ENCODE peak calls at places on chromosomes 4 and X, in nine cellular contexts. One of them, this sample, is unnamed.

GRCh38 chr4:148986951-148987350 is 544.7 kb upstream of the NR3C2 start:
- DNase-seq in K562: no peak
- DNase-seq in PC-3: peak; percentile 53
- DNase-seq in cardiac muscle cell: no peak
- DNase-seq in lung: no peak
- DNase-seq in IMR-90: no peak
- DNase-seq in pancreas: no peak
- DNase-seq in SK-N-SH: no peak
- DNase-seq in fibroblast of villous mesenchyme: no peak
- DNase-seq in this sample: no peak

GRCh38 chr4:143337600-143338287 is 1.1 kb downstream of the GAB1 start:
- DNase-seq in K562: no peak
- DNase-seq in PC-3: peak; percentile 37
- DNase-seq in cardiac muscle cell: peak; percentile 51
- DNase-seq in lung: peak; percentile 46
- DNase-seq in IMR-90: peak; percentile 58
- DNase-seq in pancreas: peak; percentile 38
- DNase-seq in SK-N-SH: peak; percentile 37
- DNase-seq in fibroblast of villous mesenchyme: peak; percentile 61
- DNase-seq in this sample: peak; percentile 55

GRCh38 chr4:169807934-169808333 is 50.2 kb upstream of the HPF1 start:
- DNase-seq in K562: no peak
- DNase-seq in PC-3: no peak
- DNase-seq in cardiac muscle cell: no peak
- DNase-seq in lung: no peak
- DNase-seq in IMR-90: no peak
- DNase-seq in pancreas: no peak
- DNase-seq in SK-N-SH: peak; percentile 39
- DNase-seq in fibroblast of villous mesenchyme: no peak
- DNase-seq in this sample: no peak

GRCh38 chr4:102566426-102566825 is 65.3 kb downstream of the NFKB1 start:
- DNase-seq in K562: no peak
- DNase-seq in PC-3: no peak
- DNase-seq in cardiac muscle cell: no peak
- DNase-seq in lung: no peak
- DNase-seq in IMR-90: no peak
- DNase-seq in pancreas: no peak
- DNase-seq in SK-N-SH: no peak
- DNase-seq in fibroblast of villous mesenchyme: no peak
- DNase-seq in this sample: no peak

GRCh38 chr4:120685756-120686278 is 236.7 kb downstream of the PRDM5 start:
- DNase-seq in K562: no peak
- DNase-seq in PC-3: no peak
- DNase-seq in cardiac muscle cell: no peak
- DNase-seq in lung: no peak
- DNase-seq in IMR-90: no peak
- DNase-seq in pancreas: no peak
- DNase-seq in SK-N-SH: no peak
- DNase-seq in fibroblast of villous mesenchyme: peak; percentile 16
- DNase-seq in this sample: peak; percentile 35

GRCh38 chrX:111869639-111870034 is 6.3 kb upstream of the TRPC5OS start:
- DNase-seq in K562: peak; percentile 25
- DNase-seq in PC-3: peak; percentile 59
- DNase-seq in cardiac muscle cell: peak; percentile 79
- DNase-seq in lung: peak; percentile 30
- DNase-seq in IMR-90: peak; percentile 63
- DNase-seq in pancreas: peak; percentile 49
- DNase-seq in SK-N-SH: peak; percentile 44
- DNase-seq in fibroblast of villous mesenchyme: peak; percentile 41
- DNase-seq in this sample: peak; percentile 50

GRCh38 chrX:10327651-10328050 is 170.9 kb downstream of the CLCN4 start:
- DNase-seq in K562: no peak
- DNase-seq in PC-3: peak; percentile 48
- DNase-seq in cardiac muscle cell: no peak
- DNase-seq in lung: no peak
- DNase-seq in IMR-90: peak; percentile 5
- DNase-seq in pancreas: no peak
- DNase-seq in SK-N-SH: no peak
- DNase-seq in fibroblast of villous mesenchyme: no peak
- DNase-seq in this sample: no peak

GRCh38 chr4:186693159-186693815 is 30.4 kb downstream of the FAT1 start:
- DNase-seq in K562: peak; percentile 32
- DNase-seq in PC-3: peak; percentile 90
- DNase-seq in cardiac muscle cell: no peak
- DNase-seq in lung: peak; percentile 78
- DNase-seq in IMR-90: peak; percentile 87
- DNase-seq in pancreas: peak; percentile 70
- DNase-seq in SK-N-SH: no peak
- DNase-seq in fibroblast of villous mesenchyme: peak; percentile 75
- DNase-seq in this sample: peak; percentile 94

GRCh38 chrX:125205084-125205917 is 114.4 kb upstream of the TEX13C start:
- DNase-seq in K562: no peak
- DNase-seq in PC-3: peak; percentile 66
- DNase-seq in cardiac muscle cell: peak; percentile 74
- DNase-seq in lung: peak; percentile 34
- DNase-seq in IMR-90: no peak
- DNase-seq in pancreas: peak; percentile 60
- DNase-seq in SK-N-SH: peak; percentile 33
- DNase-seq in fibroblast of villous mesenchyme: no peak
- DNase-seq in this sample: peak; percentile 6

GRCh38 chrX:25737540-25737939 is 400.6 kb upstream of the MAGEB18 start:
- DNase-seq in K562: no peak
- DNase-seq in PC-3: no peak
- DNase-seq in cardiac muscle cell: no peak
- DNase-seq in lung: no peak
- DNase-seq in IMR-90: peak; percentile 47
- DNase-seq in pancreas: no peak
- DNase-seq in SK-N-SH: peak; percentile 14
- DNase-seq in fibroblast of villous mesenchyme: peak; percentile 0
- DNase-seq in this sample: no peak

GRCh38 chr4:11039494-11040142 is 355.1 kb upstream of the CLNK start:
- DNase-seq in K562: no peak
- DNase-seq in PC-3: no peak
- DNase-seq in cardiac muscle cell: no peak
- DNase-seq in lung: no peak
- DNase-seq in IMR-90: no peak
- DNase-seq in pancreas: no peak
- DNase-seq in SK-N-SH: no peak
- DNase-seq in fibroblast of villous mesenchyme: no peak
- DNase-seq in this sample: no peak

GRCh38 chrX:102067966-102068723 is 57.3 kb upstream of the TCEAL2 start:
- DNase-seq in K562: no peak
- DNase-seq in PC-3: peak; percentile 48
- DNase-seq in cardiac muscle cell: peak; percentile 14
- DNase-seq in lung: no peak
- DNase-seq in IMR-90: peak; percentile 16
- DNase-seq in pancreas: peak; percentile 20
- DNase-seq in SK-N-SH: peak; percentile 10
- DNase-seq in fibroblast of villous mesenchyme: peak; percentile 4
- DNase-seq in this sample: peak; percentile 29

GRCh38 chr4:76003620-76004019 is 3.7 kb downstream of the CXCL9 start:
- DNase-seq in K562: no peak
- DNase-seq in PC-3: no peak
- DNase-seq in cardiac muscle cell: no peak
- DNase-seq in lung: no peak
- DNase-seq in IMR-90: no peak
- DNase-seq in pancreas: no peak
- DNase-seq in SK-N-SH: no peak
- DNase-seq in fibroblast of villous mesenchyme: no peak
- DNase-seq in this sample: no peak

GRCh38 chrX:103730746-103731508 is 20.2 kb downstream of the TMEM31 start:
- DNase-seq in K562: no peak
- DNase-seq in PC-3: no peak
- DNase-seq in cardiac muscle cell: no peak
- DNase-seq in lung: no peak
- DNase-seq in IMR-90: peak; percentile 86
- DNase-seq in pancreas: no peak
- DNase-seq in SK-N-SH: no peak
- DNase-seq in fibroblast of villous mesenchyme: peak; percentile 73
- DNase-seq in this sample: peak; percentile 81

GRCh38 chr4:7374571-7374970 is 60.2 kb downstream of the PSAPL1 start:
- DNase-seq in K562: no peak
- DNase-seq in PC-3: no peak
- DNase-seq in cardiac muscle cell: no peak
- DNase-seq in lung: no peak
- DNase-seq in IMR-90: no peak
- DNase-seq in pancreas: no peak
- DNase-seq in SK-N-SH: no peak
- DNase-seq in fibroblast of villous mesenchyme: no peak
- DNase-seq in this sample: no peak

GRCh38 chr4:106365613-106366012 is 3.0 kb downstream of the GIMD1 start:
- DNase-seq in K562: no peak
- DNase-seq in PC-3: peak; percentile 82
- DNase-seq in cardiac muscle cell: peak; percentile 44
- DNase-seq in lung: no peak
- DNase-seq in IMR-90: peak; percentile 95
- DNase-seq in pancreas: no peak
- DNase-seq in SK-N-SH: no peak
- DNase-seq in fibroblast of villous mesenchyme: peak; percentile 84
- DNase-seq in this sample: peak; percentile 91

GRCh38 chrX:10098235-10098819 is 58.4 kb upstream of the CLCN4 start:
- DNase-seq in K562: no peak
- DNase-seq in PC-3: no peak
- DNase-seq in cardiac muscle cell: no peak
- DNase-seq in lung: no peak
- DNase-seq in IMR-90: no peak
- DNase-seq in pancreas: no peak
- DNase-seq in SK-N-SH: no peak
- DNase-seq in fibroblast of villous mesenchyme: peak; percentile 21
- DNase-seq in this sample: peak; percentile 48

GRCh38 chr4:94995684-94996394 is 238.1 kb downstream of the BMPR1B start:
- DNase-seq in K562: no peak
- DNase-seq in PC-3: no peak
- DNase-seq in cardiac muscle cell: peak; percentile 37
- DNase-seq in lung: no peak
- DNase-seq in IMR-90: peak; percentile 29
- DNase-seq in pancreas: peak; percentile 14
- DNase-seq in SK-N-SH: no peak
- DNase-seq in fibroblast of villous mesenchyme: peak; percentile 19
- DNase-seq in this sample: peak; percentile 50

GRCh38 chrX:19593684-19594083 is 78.4 kb upstream of the MAP3K15 start:
- DNase-seq in K562: no peak
- DNase-seq in PC-3: peak; percentile 56
- DNase-seq in cardiac muscle cell: peak; percentile 30
- DNase-seq in lung: no peak
- DNase-seq in IMR-90: peak; percentile 48
- DNase-seq in pancreas: no peak
- DNase-seq in SK-N-SH: peak; percentile 59
- DNase-seq in fibroblast of villous mesenchyme: peak; percentile 63
- DNase-seq in this sample: peak; percentile 53

GRCh38 chr4:84503495-84504437 is 4.7 kb upstream of the NKX6-1 start:
- DNase-seq in K562: peak; percentile 52
- DNase-seq in PC-3: peak; percentile 78
- DNase-seq in cardiac muscle cell: peak; percentile 90
- DNase-seq in lung: no peak
- DNase-seq in IMR-90: peak; percentile 66
- DNase-seq in pancreas: peak; percentile 40
- DNase-seq in SK-N-SH: peak; percentile 65
- DNase-seq in fibroblast of villous mesenchyme: peak; percentile 66
- DNase-seq in this sample: peak; percentile 62

GRCh38 chr4:53695540-53696463 is 104.5 kb upstream of the LNX1 start:
- DNase-seq in K562: no peak
- DNase-seq in PC-3: no peak
- DNase-seq in cardiac muscle cell: no peak
- DNase-seq in lung: no peak
- DNase-seq in IMR-90: no peak
- DNase-seq in pancreas: no peak
- DNase-seq in SK-N-SH: no peak
- DNase-seq in fibroblast of villous mesenchyme: no peak
- DNase-seq in this sample: no peak

GRCh38 chr4:137393043-137393442 is 139.3 kb downstream of the PCDH18 start:
- DNase-seq in K562: no peak
- DNase-seq in PC-3: no peak
- DNase-seq in cardiac muscle cell: no peak
- DNase-seq in lung: no peak
- DNase-seq in IMR-90: no peak
- DNase-seq in pancreas: no peak
- DNase-seq in SK-N-SH: peak; percentile 28
- DNase-seq in fibroblast of villous mesenchyme: peak; percentile 60
- DNase-seq in this sample: peak; percentile 50

GRCh38 chr4:185068837-185069236 is 50.5 kb downstream of the HELT start:
- DNase-seq in K562: no peak
- DNase-seq in PC-3: no peak
- DNase-seq in cardiac muscle cell: no peak
- DNase-seq in lung: no peak
- DNase-seq in IMR-90: no peak
- DNase-seq in pancreas: no peak
- DNase-seq in SK-N-SH: no peak
- DNase-seq in fibroblast of villous mesenchyme: no peak
- DNase-seq in this sample: no peak
- TF ChIP-seq CTCF in K562: peak; percentile 12
- TF ChIP-seq CTCF in PC-3: no peak
- TF ChIP-seq CTCF in cardiac muscle cell: no peak
- TF ChIP-seq CTCF in lung: no peak
- TF ChIP-seq CTCF in IMR-90: no peak
- TF ChIP-seq CTCF in pancreas: no peak
- TF ChIP-seq CTCF in SK-N-SH: no peak
- TF ChIP-seq CTCF in fibroblast of villous mesenchyme: no peak
- TF ChIP-seq CTCF in this sample: no peak

GRCh38 chr4:8581094-8581861 is 1.1 kb downstream of the GPR78 start:
- DNase-seq in K562: no peak
- DNase-seq in PC-3: no peak
- DNase-seq in cardiac muscle cell: no peak
- DNase-seq in lung: no peak
- DNase-seq in IMR-90: no peak
- DNase-seq in pancreas: no peak
- DNase-seq in SK-N-SH: no peak
- DNase-seq in fibroblast of villous mesenchyme: no peak
- DNase-seq in this sample: no peak
- H3K4me3 ChIP-seq in K562: no peak overlapping the region
- H3K4me3 ChIP-seq in PC-3: no peak overlapping the region
- H3K4me3 ChIP-seq in cardiac muscle cell: no peak overlapping the region
- H3K4me3 ChIP-seq in lung: no peak overlapping the region
- H3K4me3 ChIP-seq in IMR-90: no peak overlapping the region
- H3K4me3 ChIP-seq in pancreas: no peak overlapping the region
- H3K4me3 ChIP-seq in SK-N-SH: no peak overlapping the region
- H3K4me3 ChIP-seq in fibroblast of villous mesenchyme: no peak overlapping the region
- H3K4me3 ChIP-seq in this sample: no peak overlapping the region

GRCh38 chr4:4502694-4503311 is 39.0 kb downstream of the STX18 start:
- DNase-seq in K562: no peak
- DNase-seq in PC-3: no peak
- DNase-seq in cardiac muscle cell: no peak
- DNase-seq in lung: no peak
- DNase-seq in IMR-90: peak; percentile 79
- DNase-seq in pancreas: no peak
- DNase-seq in SK-N-SH: no peak
- DNase-seq in fibroblast of villous mesenchyme: peak; percentile 76
- DNase-seq in this sample: peak; percentile 33
- TF ChIP-seq CTCF in K562: no peak
- TF ChIP-seq CTCF in PC-3: no peak
- TF ChIP-seq CTCF in cardiac muscle cell: no peak
- TF ChIP-seq CTCF in lung: no peak
- TF ChIP-seq CTCF in IMR-90: no peak
- TF ChIP-seq CTCF in pancreas: no peak
- TF ChIP-seq CTCF in SK-N-SH: no peak
- TF ChIP-seq CTCF in fibroblast of villous mesenchyme: no peak
- TF ChIP-seq CTCF in this sample: no peak

DNA sequence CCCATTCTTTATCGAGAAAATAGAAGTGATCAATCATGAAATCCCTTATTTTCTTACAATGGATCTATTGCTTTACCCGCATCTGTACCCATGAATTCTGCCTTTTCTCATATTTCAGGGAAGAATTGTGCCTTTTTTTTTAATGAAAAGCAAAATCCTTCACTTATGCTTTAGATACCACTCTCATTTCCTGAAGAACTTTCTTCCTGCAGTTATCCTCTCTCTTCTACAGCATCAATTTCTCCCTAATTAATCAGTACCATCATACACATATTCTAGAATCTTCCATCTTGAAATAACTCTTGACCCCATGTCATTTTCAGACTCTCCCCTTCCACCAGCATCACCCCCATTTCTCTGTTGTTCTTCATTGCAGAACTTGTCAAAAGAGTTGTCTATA is 26.6 kb downstream of the ARL9 start:
- DNase-seq in K562: no peak
- DNase-seq in PC-3: no peak
- DNase-seq in cardiac muscle cell: no peak
- DNase-seq in lung: no peak
- DNase-seq in IMR-90: no peak
- DNase-seq in pancreas: no peak
- DNase-seq in SK-N-SH: no peak
- DNase-seq in fibroblast of villous mesenchyme: no peak
- DNase-seq in this sample: no peak
- H3K4me3 ChIP-seq in K562: no peak overlapping the region
- H3K4me3 ChIP-seq in PC-3: no peak overlapping the region
- H3K4me3 ChIP-seq in cardiac muscle cell: no peak overlapping the region
- H3K4me3 ChIP-seq in lung: no peak overlapping the region
- H3K4me3 ChIP-seq in IMR-90: no peak overlapping the region
- H3K4me3 ChIP-seq in pancreas: no peak overlapping the region
- H3K4me3 ChIP-seq in SK-N-SH: no peak overlapping the region
- H3K4me3 ChIP-seq in fibroblast of villous mesenchyme: no peak overlapping the region
- H3K4me3 ChIP-seq in this sample: no peak overlapping the region

This sample was measured in AG10803.